ENCODE peak calls at places on chromosomes 1 and 21, in ten cellular contexts. N is mucosa of descending colon, L is AG09309, A is cardiac fibroblast, F is SK-N-SH, G is right lobe of liver, V is lower lobe of right lung, M is thyroid gland, D is lower leg skin, E is Peyer's patch. S is an unnamed sample.

GRCh38 chr1:42735056-42735455 is 5.0 kb downstream of the CLDN19 start:
- DNase-seq in N (no peak), L (no peak), A (no peak), F (peak; percentile 19), G (no peak), V (no peak), M (no peak), D (peak; percentile 81), E (no peak), S (no peak)

GRCh38 chr21:36547464-36547863 is 67.5 kb upstream of the CLDN14 start:
- DNase-seq in N (no peak), L (no peak), A (no peak), F (no peak), G (peak; percentile 51), V (no peak), M (no peak), D (no peak), E (no peak), S (no peak)

GRCh38 chr1:16614361-16615252 is 1.2 kb upstream of the NBPF1 start:
- DNase-seq in N (peak; percentile 21), L (no peak), A (no peak), F (peak; percentile 53), G (peak; percentile 62), V (peak; percentile 46), M (no peak), D (peak; percentile 91), E (peak; percentile 57), S (no peak)

GRCh38 chr1:74145086-74145485 is 52.9 kb downstream of the LRRIQ3 start:
- DNase-seq in N (no peak), L (no peak), A (no peak), F (no peak), G (no peak), V (no peak), M (no peak), D (no peak), E (no peak), S (no peak)

GRCh38 chr21:29300547-29301138 is 1.9 kb downstream of the BACH1 start:
- DNase-seq in N (no peak), L (no peak), A (peak; percentile 41), F (no peak), G (no peak), V (no peak), M (no peak), D (no peak), E (no peak), S (no peak)

GRCh38 chr1:75133754-75134655 is at the start of gene LHX8:
- DNase-seq in N (no peak), L (no peak), A (no peak), F (no peak), G (no peak), V (no peak), M (no peak), D (peak; percentile 58), E (no peak), S (no peak)

GRCh38 chr1:205374205-205375078 is 17.7 kb upstream of the KLHDC8A start:
- DNase-seq in N (no peak), L (no peak), A (peak; percentile 87), F (no peak), G (no peak), V (no peak), M (peak; percentile 56), D (peak; percentile 23), E (no peak), S (peak; percentile 56)

GRCh38 chr1:41508290-41508689 is 23.8 kb upstream of the EDN2 start:
- DNase-seq in N (no peak), L (no peak), A (no peak), F (no peak), G (no peak), V (no peak), M (no peak), D (no peak), E (no peak), S (no peak)

GRCh38 chr21:35521852-35522505 is 472.9 kb upstream of the RUNX1 start:
- DNase-seq in N (no peak), L (no peak), A (no peak), F (no peak), G (no peak), V (no peak), M (no peak), D (no peak), E (no peak), S (no peak)

GRCh38 chr1:36204347-36204909 is 19.8 kb upstream of the THRAP3 start:
- DNase-seq in N (no peak), L (no peak), A (no peak), F (no peak), G (peak; percentile 57), V (no peak), M (peak; percentile 84), D (no peak), E (no peak), S (no peak)

GRCh38 chr1:238318294-238318908 is 427.7 kb upstream of the ZP4 start:
- DNase-seq in N (no peak), L (no peak), A (no peak), F (no peak), G (no peak), V (no peak), M (no peak), D (no peak), E (peak; percentile 72), S (peak; percentile 42)

GRCh38 chr1:74690909-74691308 is 17.3 kb upstream of the ERICH3 start:
- DNase-seq in N (no peak), L (no peak), A (no peak), F (no peak), G (no peak), V (no peak), M (no peak), D (no peak), E (no peak), S (no peak)

GRCh38 chr1:147223740-147224615 is 1.2 kb downstream of the FMO5 start:
- DNase-seq in N (no peak), L (no peak), A (no peak), F (no peak), G (no peak), V (no peak), M (no peak), D (no peak), E (no peak), S (no peak)
- H3K4me3 ChIP-seq in N (no peak overlapping the region), L (no peak overlapping the region), A (no peak overlapping the region), F (no peak overlapping the region), G (peak overlapping the region; percentile 74), V (peak overlapping the region; percentile 73), M (no peak overlapping the region), D (no peak overlapping the region), E (no peak overlapping the region), S (no peak overlapping the region)

GRCh38 chr1:88683848-88684481 is at the start of gene PKN2:
- DNase-seq in N (peak; percentile 97), L (peak; percentile 92), A (peak; percentile 99), F (peak; percentile 97), G (peak; percentile 98), V (peak; percentile 99), M (peak; percentile 97), D (peak; percentile 99), E (peak; percentile 98), S (peak; percentile 96)
- TF ChIP-seq CTCF in N (peak; percentile 24), L (peak; percentile 21), A (no peak), F (no peak), G (no peak), V (peak; percentile 32), M (no peak), D (no peak), E (peak; percentile 54), S (peak; percentile 9)

DNA sequence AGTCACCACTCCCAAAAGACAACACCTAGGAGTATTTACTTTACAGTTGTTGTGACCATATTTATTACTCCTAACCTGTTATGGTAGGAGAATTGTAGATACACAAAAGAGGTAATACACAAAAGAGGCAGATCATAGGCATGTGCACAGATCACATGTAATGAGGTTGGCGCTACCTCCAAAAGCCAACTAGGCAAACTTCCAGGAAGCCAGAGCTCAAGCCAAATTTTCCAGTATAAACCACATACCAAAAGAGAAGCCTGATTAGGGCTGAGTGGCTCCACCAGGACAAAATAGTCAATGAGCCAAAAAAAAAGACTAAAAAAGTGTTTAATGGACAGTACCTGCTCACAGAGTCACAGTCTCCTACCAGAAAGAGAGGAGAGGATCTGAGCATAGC is 195.0 kb upstream of the PBX1 start:
- DNase-seq in N (no peak), L (no peak), A (no peak), F (no peak), G (no peak), V (no peak), M (peak; percentile 28), D (no peak), E (no peak), S (peak; percentile 4)
- H3K4me3 ChIP-seq in N (no peak overlapping the region), L (no peak overlapping the region), A (no peak overlapping the region), F (no peak overlapping the region), G (no peak overlapping the region), V (no peak overlapping the region), M (no peak overlapping the region), D (no peak overlapping the region), E (no peak overlapping the region), S (no peak overlapping the region)

GRCh38 chr21:32414579-32415358 is 2.3 kb downstream of the EVA1C start:
- DNase-seq in N (no peak), L (no peak), A (peak; percentile 73), F (peak; percentile 42), G (peak; percentile 4), V (no peak), M (no peak), D (no peak), E (no peak), S (no peak)

GRCh38 chr21:32413697-32414578 is 1.4 kb downstream of the EVA1C start:
- DNase-seq in N (peak; percentile 42), L (no peak), A (peak; percentile 36), F (no peak), G (no peak), V (peak; percentile 80), M (peak; percentile 81), D (no peak), E (no peak), S (no peak)

GRCh38 chr21:32412162-32412997 is at the start of gene EVA1C:
- DNase-seq in N (peak; percentile 68), L (no peak), A (peak; percentile 33), F (peak; percentile 82), G (peak; percentile 75), V (peak; percentile 83), M (peak; percentile 72), D (peak; percentile 95), E (peak; percentile 81), S (no peak)

GRCh38 chr21:32411366-32412161 is 942 bp upstream of the EVA1C start:
- DNase-seq in N (peak; percentile 93), L (no peak), A (peak; percentile 78), F (peak; percentile 60), G (peak; percentile 88), V (peak; percentile 95), M (peak; percentile 92), D (peak; percentile 99), E (peak; percentile 95), S (no peak)

DNA sequence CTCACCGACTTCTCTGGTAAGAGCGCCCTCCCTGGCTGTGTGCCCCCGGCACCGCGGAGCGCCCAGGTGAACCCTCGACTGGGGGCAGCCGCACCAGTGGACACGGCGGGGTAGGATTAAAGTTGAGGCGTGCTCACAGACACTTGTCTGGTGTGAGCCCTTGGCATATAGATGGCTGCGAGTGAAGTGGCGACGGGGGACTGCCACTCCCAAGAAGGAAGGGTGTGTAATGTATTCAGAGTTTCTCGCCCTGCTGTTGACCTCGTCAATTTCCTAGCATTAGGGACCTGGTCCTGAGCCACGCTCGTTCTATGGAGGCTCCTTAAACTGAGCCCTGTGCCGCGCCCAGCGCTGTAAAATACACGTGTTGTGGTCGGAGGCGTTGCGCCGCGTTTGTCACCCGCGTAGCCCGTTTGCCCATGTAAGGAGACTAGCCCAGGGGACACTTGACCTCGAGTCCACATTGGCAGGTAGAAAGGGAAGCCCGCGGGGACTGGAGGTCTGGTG is 545 bp downstream of the EVA1C start:
- DNase-seq in N (peak; percentile 78), L (no peak), A (peak; percentile 32), F (no peak), G (peak; percentile 57), V (peak; percentile 80), M (peak; percentile 46), D (peak; percentile 93), E (peak; percentile 72), S (no peak)
- TF ChIP-seq CTCF in N (no peak), L (peak; percentile 24), A (no peak), F (peak; percentile 33), G (no peak), V (no peak), M (no peak), D (no peak), E (no peak), S (peak; percentile 32)